ENCODE peak calls at places on chromosomes 3 and 15, in seven cellular contexts. One of them, this sample, is unnamed.

GRCh38 chr3:126035362-126036050 is 48.4 kb downstream of the SLC41A3 start:
- DNase-seq in AG04450: no peak
- DNase-seq in tibial nerve: no peak
- DNase-seq in fibroblast of mammary gland: no peak
- DNase-seq in mesothelial cell of epicardium: peak
- DNase-seq in choroid plexus epithelial cell: no peak
- DNase-seq in lower lobe of right lung: no peak
- DNase-seq in this sample: no peak

GRCh38 chr15:56948766-56949105 is 30.3 kb downstream of the TCF12 start:
- DNase-seq in lower lobe of right lung: no peak
- DNase-seq in mesothelial cell of epicardium: no peak
- DNase-seq in choroid plexus epithelial cell: no peak
- DNase-seq in fibroblast of mammary gland: no peak
- DNase-seq in tibial nerve: no peak
- DNase-seq in AG04450: no peak
- DNase-seq in this sample: no peak

GRCh38 chr3:57179580-57180410 is 14.6 kb upstream of the IL17RD start:
- DNase-seq in AG04450: peak
- DNase-seq in mesothelial cell of epicardium: no peak
- DNase-seq in choroid plexus epithelial cell: peak
- DNase-seq in tibial nerve: no peak
- DNase-seq in fibroblast of mammary gland: peak
- DNase-seq in lower lobe of right lung: no peak
- DNase-seq in this sample: peak

GRCh38 chr15:100279446-100279845 is 62.3 kb downstream of the ADAMTS17 start:
- DNase-seq in AG04450: no peak
- DNase-seq in mesothelial cell of epicardium: no peak
- DNase-seq in fibroblast of mammary gland: no peak
- DNase-seq in lower lobe of right lung: no peak
- DNase-seq in choroid plexus epithelial cell: no peak
- DNase-seq in tibial nerve: no peak
- DNase-seq in this sample: no peak

GRCh38 chr3:108180214-108180613 is 42.0 kb downstream of the IFT57 start:
- DNase-seq in choroid plexus epithelial cell: peak
- DNase-seq in fibroblast of mammary gland: peak
- DNase-seq in AG04450: no peak
- DNase-seq in mesothelial cell of epicardium: no peak
- DNase-seq in lower lobe of right lung: no peak
- DNase-seq in tibial nerve: no peak
- DNase-seq in this sample: no peak

GRCh38 chr3:194577985-194578905 is 55.0 kb downstream of the TMEM44 start:
- DNase-seq in AG04450: no peak
- DNase-seq in choroid plexus epithelial cell: peak
- DNase-seq in mesothelial cell of epicardium: no peak
- DNase-seq in lower lobe of right lung: no peak
- DNase-seq in fibroblast of mammary gland: peak
- DNase-seq in tibial nerve: no peak
- DNase-seq in this sample: no peak

GRCh38 chr3:157865449-157865862 is 240.8 kb downstream of the SHOX2 start:
- DNase-seq in choroid plexus epithelial cell: peak
- DNase-seq in AG04450: no peak
- DNase-seq in tibial nerve: no peak
- DNase-seq in fibroblast of mammary gland: no peak
- DNase-seq in lower lobe of right lung: peak
- DNase-seq in mesothelial cell of epicardium: no peak
- DNase-seq in this sample: peak

GRCh38 chr3:77618686-77619085 is 578.8 kb downstream of the ROBO2 start:
- DNase-seq in AG04450: no peak
- DNase-seq in tibial nerve: no peak
- DNase-seq in choroid plexus epithelial cell: no peak
- DNase-seq in mesothelial cell of epicardium: no peak
- DNase-seq in lower lobe of right lung: no peak
- DNase-seq in fibroblast of mammary gland: peak
- DNase-seq in this sample: no peak

GRCh38 chr3:17850448-17850847 is 108.0 kb upstream of the TBC1D5 start:
- DNase-seq in mesothelial cell of epicardium: no peak
- DNase-seq in fibroblast of mammary gland: peak
- DNase-seq in tibial nerve: no peak
- DNase-seq in lower lobe of right lung: no peak
- DNase-seq in AG04450: no peak
- DNase-seq in choroid plexus epithelial cell: no peak
- DNase-seq in this sample: no peak

GRCh38 chr15:27832263-27832647 is 266.9 kb downstream of the OCA2 start:
- DNase-seq in mesothelial cell of epicardium: no peak
- DNase-seq in AG04450: no peak
- DNase-seq in fibroblast of mammary gland: no peak
- DNase-seq in lower lobe of right lung: no peak
- DNase-seq in choroid plexus epithelial cell: no peak
- DNase-seq in tibial nerve: no peak
- DNase-seq in this sample: no peak

GRCh38 chr3:48412375-48413001 is 17.4 kb downstream of the PLXNB1 start:
- DNase-seq in mesothelial cell of epicardium: no peak
- DNase-seq in choroid plexus epithelial cell: no peak
- DNase-seq in lower lobe of right lung: peak
- DNase-seq in tibial nerve: no peak
- DNase-seq in AG04450: no peak
- DNase-seq in fibroblast of mammary gland: no peak
- DNase-seq in this sample: no peak

GRCh38 chr15:40471105-40471777 is 457 bp downstream of the CHST14 start:
- DNase-seq in tibial nerve: no peak
- DNase-seq in choroid plexus epithelial cell: no peak
- DNase-seq in fibroblast of mammary gland: no peak
- DNase-seq in mesothelial cell of epicardium: peak
- DNase-seq in lower lobe of right lung: no peak
- DNase-seq in AG04450: no peak
- DNase-seq in this sample: peak

GRCh38 chr3:52231502-52232278 is 6.2 kb upstream of the TLR9 start:
- DNase-seq in AG04450: no peak
- DNase-seq in lower lobe of right lung: peak
- DNase-seq in choroid plexus epithelial cell: peak
- DNase-seq in fibroblast of mammary gland: peak
- DNase-seq in mesothelial cell of epicardium: peak
- DNase-seq in tibial nerve: peak
- DNase-seq in this sample: peak

GRCh38 chr3:65833761-65834505 is 204.8 kb downstream of the MAGI1 start:
- DNase-seq in tibial nerve: no peak
- DNase-seq in mesothelial cell of epicardium: no peak
- DNase-seq in choroid plexus epithelial cell: peak
- DNase-seq in fibroblast of mammary gland: peak
- DNase-seq in AG04450: peak
- DNase-seq in lower lobe of right lung: no peak
- DNase-seq in this sample: no peak

GRCh38 chr3:186361246-186361611 is 805 bp downstream of the DGKG start:
- DNase-seq in AG04450: no peak
- DNase-seq in mesothelial cell of epicardium: no peak
- DNase-seq in tibial nerve: no peak
- DNase-seq in fibroblast of mammary gland: no peak
- DNase-seq in choroid plexus epithelial cell: no peak
- DNase-seq in lower lobe of right lung: no peak
- DNase-seq in this sample: no peak

GRCh38 chr15:92623435-92623834 is 32.1 kb downstream of the FAM174B start:
- DNase-seq in tibial nerve: no peak
- DNase-seq in AG04450: no peak
- DNase-seq in fibroblast of mammary gland: no peak
- DNase-seq in lower lobe of right lung: no peak
- DNase-seq in mesothelial cell of epicardium: no peak
- DNase-seq in choroid plexus epithelial cell: no peak
- DNase-seq in this sample: no peak

GRCh38 chr3:194382196-194382891 is 12.8 kb upstream of the LRRC15 start:
- DNase-seq in choroid plexus epithelial cell: no peak
- DNase-seq in mesothelial cell of epicardium: no peak
- DNase-seq in tibial nerve: no peak
- DNase-seq in AG04450: no peak
- DNase-seq in fibroblast of mammary gland: no peak
- DNase-seq in lower lobe of right lung: no peak
- DNase-seq in this sample: no peak

GRCh38 chr3:76554717-76555116 is 485.2 kb upstream of the ROBO2 start:
- DNase-seq in tibial nerve: no peak
- DNase-seq in lower lobe of right lung: no peak
- DNase-seq in AG04450: peak
- DNase-seq in fibroblast of mammary gland: peak
- DNase-seq in choroid plexus epithelial cell: peak
- DNase-seq in mesothelial cell of epicardium: no peak
- DNase-seq in this sample: no peak

GRCh38 chr15:55403531-55403930 is 4.6 kb downstream of the CCPG1 start:
- DNase-seq in AG04450: no peak
- DNase-seq in choroid plexus epithelial cell: peak
- DNase-seq in mesothelial cell of epicardium: no peak
- DNase-seq in tibial nerve: no peak
- DNase-seq in lower lobe of right lung: no peak
- DNase-seq in fibroblast of mammary gland: peak
- DNase-seq in this sample: no peak

GRCh38 chr3:161104561-161105551 is at the start of gene B3GALNT1:
- DNase-seq in AG04450: peak
- DNase-seq in choroid plexus epithelial cell: peak
- DNase-seq in tibial nerve: no peak
- DNase-seq in fibroblast of mammary gland: peak
- DNase-seq in lower lobe of right lung: peak
- DNase-seq in mesothelial cell of epicardium: peak
- DNase-seq in this sample: peak

GRCh38 chr3:187015903-187016638 is 85.7 kb downstream of the ST6GAL1 start:
- DNase-seq in choroid plexus epithelial cell: peak
- DNase-seq in AG04450: no peak
- DNase-seq in lower lobe of right lung: no peak
- DNase-seq in fibroblast of mammary gland: no peak
- DNase-seq in mesothelial cell of epicardium: no peak
- DNase-seq in tibial nerve: no peak
- DNase-seq in this sample: no peak

GRCh38 chr15:69305204-69305931 is 6.7 kb downstream of the PAQR5 start:
- DNase-seq in AG04450: peak
- DNase-seq in choroid plexus epithelial cell: peak
- DNase-seq in lower lobe of right lung: peak
- DNase-seq in fibroblast of mammary gland: peak
- DNase-seq in tibial nerve: no peak
- DNase-seq in mesothelial cell of epicardium: no peak
- DNase-seq in this sample: no peak

GRCh38 chr3:24680214-24680967 is 185.7 kb upstream of the THRB start:
- DNase-seq in fibroblast of mammary gland: peak
- DNase-seq in lower lobe of right lung: peak
- DNase-seq in tibial nerve: peak
- DNase-seq in mesothelial cell of epicardium: peak
- DNase-seq in AG04450: no peak
- DNase-seq in choroid plexus epithelial cell: peak
- DNase-seq in this sample: peak

GRCh38 chr3:196168808-196169391 is 42.3 kb downstream of the ZDHHC19 start:
- DNase-seq in choroid plexus epithelial cell: peak
- DNase-seq in AG04450: no peak
- DNase-seq in mesothelial cell of epicardium: no peak
- DNase-seq in fibroblast of mammary gland: no peak
- DNase-seq in lower lobe of right lung: no peak
- DNase-seq in tibial nerve: no peak
- DNase-seq in this sample: no peak
- TF ChIP-seq CTCF in choroid plexus epithelial cell: no peak
- TF ChIP-seq CTCF in AG04450: no peak
- TF ChIP-seq CTCF in mesothelial cell of epicardium: no peak
- TF ChIP-seq CTCF in fibroblast of mammary gland: no peak
- TF ChIP-seq CTCF in lower lobe of right lung: no peak
- TF ChIP-seq CTCF in tibial nerve: no peak
- TF ChIP-seq CTCF in this sample: no peak

DNA sequence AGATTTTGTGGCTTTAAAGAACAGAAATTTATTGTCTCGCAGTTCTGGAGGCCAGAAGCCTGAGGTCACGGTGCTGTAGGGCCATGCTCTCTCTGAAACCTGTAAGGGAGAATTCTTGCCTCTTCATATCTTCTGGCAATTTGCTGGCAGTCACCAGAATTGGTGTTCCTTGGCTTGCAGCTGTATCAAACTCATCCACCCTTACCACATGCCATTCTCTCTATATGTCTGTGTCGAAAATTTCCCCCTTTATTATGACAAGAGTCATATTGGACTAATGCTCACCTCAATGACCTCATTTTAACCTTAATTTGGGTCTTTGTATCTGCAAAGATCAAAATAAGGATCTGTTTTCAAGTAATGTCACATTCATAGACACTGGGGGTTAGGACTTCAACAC is 266.7 kb downstream of the IL20RB start:
- DNase-seq in lower lobe of right lung: no peak
- DNase-seq in fibroblast of mammary gland: no peak
- DNase-seq in AG04450: no peak
- DNase-seq in choroid plexus epithelial cell: no peak
- DNase-seq in tibial nerve: no peak
- DNase-seq in mesothelial cell of epicardium: no peak
- DNase-seq in this sample: no peak
- TF ChIP-seq CTCF in lower lobe of right lung: no peak
- TF ChIP-seq CTCF in fibroblast of mammary gland: no peak
- TF ChIP-seq CTCF in AG04450: no peak
- TF ChIP-seq CTCF in choroid plexus epithelial cell: no peak
- TF ChIP-seq CTCF in tibial nerve: no peak
- TF ChIP-seq CTCF in mesothelial cell of epicardium: no peak
- TF ChIP-seq CTCF in this sample: no peak

DNA sequence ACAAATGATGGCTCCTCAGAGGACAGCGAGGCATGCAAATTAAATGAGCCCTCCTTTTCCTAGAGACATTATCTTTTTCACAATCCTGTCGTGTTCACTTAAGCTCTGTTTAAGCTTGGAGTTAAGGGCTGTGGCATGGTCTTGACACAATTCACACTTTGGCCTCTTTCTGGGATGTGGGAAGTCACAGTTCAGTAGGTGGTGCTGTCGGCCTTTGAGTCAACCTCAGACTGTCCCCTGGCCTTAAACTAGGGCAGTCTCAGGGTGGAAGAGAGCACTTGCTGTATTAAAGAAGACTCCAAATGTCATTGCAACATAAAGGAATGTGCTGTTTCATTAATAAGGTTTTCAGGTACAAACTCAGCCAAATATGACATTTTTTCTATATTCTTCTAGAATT is 351.0 kb downstream of the MCTP2 start:
- DNase-seq in fibroblast of mammary gland: no peak
- DNase-seq in lower lobe of right lung: no peak
- DNase-seq in mesothelial cell of epicardium: no peak
- DNase-seq in AG04450: no peak
- DNase-seq in choroid plexus epithelial cell: peak
- DNase-seq in tibial nerve: no peak
- DNase-seq in this sample: peak
- TF ChIP-seq CTCF in fibroblast of mammary gland: no peak
- TF ChIP-seq CTCF in lower lobe of right lung: peak
- TF ChIP-seq CTCF in mesothelial cell of epicardium: no peak
- TF ChIP-seq CTCF in AG04450: no peak
- TF ChIP-seq CTCF in choroid plexus epithelial cell: peak
- TF ChIP-seq CTCF in tibial nerve: peak
- TF ChIP-seq CTCF in this sample: peak

DNA sequence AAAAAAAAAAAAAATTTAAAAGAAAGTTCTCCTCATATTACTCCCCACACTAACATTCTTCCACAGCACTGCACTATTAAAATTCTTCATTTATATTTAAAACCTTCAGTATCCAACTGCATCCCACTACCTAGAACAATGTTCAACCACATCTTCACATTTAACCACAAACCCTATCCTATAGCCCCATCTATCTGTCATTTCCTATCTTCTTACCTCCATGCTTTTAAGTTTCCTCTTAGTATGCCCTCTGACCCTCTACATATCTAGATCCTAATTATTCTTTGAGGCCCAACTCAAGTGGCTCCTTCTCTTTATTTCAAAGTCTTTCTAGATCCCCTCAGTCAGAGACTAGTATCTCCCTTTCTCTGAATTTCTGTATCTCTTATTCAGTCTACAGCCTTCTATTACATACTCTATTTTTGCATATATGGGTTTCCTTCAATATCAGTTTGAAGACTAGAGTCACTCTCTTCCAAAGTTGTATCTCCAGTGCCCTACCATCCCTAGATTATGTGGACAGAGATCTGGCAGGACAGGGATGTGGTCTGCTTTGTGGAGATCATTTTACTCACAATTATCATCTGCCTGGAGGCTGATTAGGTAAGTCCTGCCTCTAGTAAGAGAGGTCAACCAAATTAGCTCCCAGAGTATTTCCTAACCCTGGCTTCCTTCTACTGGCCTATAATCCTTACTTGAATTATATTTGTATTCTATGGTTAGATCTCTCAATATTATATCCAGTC is 1.4 kb downstream of the CIAO2A start:
- DNase-seq in choroid plexus epithelial cell: no peak
- DNase-seq in tibial nerve: no peak
- DNase-seq in lower lobe of right lung: no peak
- DNase-seq in fibroblast of mammary gland: no peak
- DNase-seq in mesothelial cell of epicardium: no peak
- DNase-seq in AG04450: no peak
- DNase-seq in this sample: no peak
- TF ChIP-seq CTCF in choroid plexus epithelial cell: no peak
- TF ChIP-seq CTCF in tibial nerve: no peak
- TF ChIP-seq CTCF in lower lobe of right lung: no peak
- TF ChIP-seq CTCF in fibroblast of mammary gland: peak
- TF ChIP-seq CTCF in mesothelial cell of epicardium: no peak
- TF ChIP-seq CTCF in AG04450: no peak
- TF ChIP-seq CTCF in this sample: peak

This sample was measured in GM10248.